ENCODE peak calls at places on chromosomes 12 and 14, in five cellular contexts. L is ovary, V is HepG2, N is transverse colon, R is A549. U is an unnamed sample.

GRCh38 chr14:58196198-58196597 is 3.8 kb upstream of the ACTR10 start:
- DNase-seq in R (no peak), N (no peak), V (no peak), L (no peak), U (no peak)

GRCh38 chr12:119686776-119687175 is 18.8 kb downstream of the PRKAB1 start:
- DNase-seq in R (no peak), V (no peak), L (no peak), N (no peak), U (no peak)

GRCh38 chr12:103966736-103967135 is 1.1 kb downstream of the TDG start:
- DNase-seq in N (no peak), V (no peak), R (no peak), L (no peak), U (no peak)

GRCh38 chr12:59444932-59445331 is 150.9 kb upstream of the SLC16A7 start:
- DNase-seq in N (no peak), R (no peak), V (no peak), L (no peak), U (no peak)

GRCh38 chr12:114425031-114425626 is 19.2 kb upstream of the TBX5 start:
- DNase-seq in N (no peak), R (no peak), V (peak), L (no peak), U (no peak)

GRCh38 chr14:100620437-100621100 is 33.4 kb upstream of the BEGAIN start:
- DNase-seq in N (peak), L (peak), V (no peak), R (no peak), U (no peak)

GRCh38 chr12:83057436-83057835 is 370.7 kb downstream of the TMTC2 start:
- DNase-seq in R (no peak), N (no peak), L (no peak), V (no peak), U (no peak)

GRCh38 chr12:119695034-119695433 is 27.1 kb downstream of the PRKAB1 start:
- DNase-seq in N (no peak), R (peak), V (peak), L (no peak), U (no peak)

GRCh38 chr14:77303417-77304156 is 17.1 kb downstream of the POMT2 start:
- DNase-seq in V (peak), N (no peak), L (no peak), R (peak), U (no peak)

GRCh38 chr14:78970677-78971076 is 800.5 kb downstream of the NRXN3 start:
- DNase-seq in R (no peak), N (no peak), L (no peak), V (no peak), U (no peak)

GRCh38 chr14:89240414-89240813 is 176.6 kb downstream of the FOXN3 start:
- DNase-seq in V (no peak), L (no peak), R (no peak), N (no peak), U (no peak)

GRCh38 chr12:90299121-90299520 is 590.5 kb upstream of the ATP2B1 start:
- DNase-seq in L (no peak), V (no peak), N (no peak), R (no peak), U (no peak)

GRCh38 chr14:98172243-98172778 is 1099.7 kb downstream of the BCL11B start:
- DNase-seq in N (no peak), R (no peak), V (no peak), L (no peak), U (no peak)

GRCh38 chr12:1552978-1553471 is 41.4 kb downstream of the FBXL14 start:
- DNase-seq in N (no peak), L (no peak), R (no peak), V (no peak), U (no peak)

GRCh38 chr14:75049136-75049535 is 2.1 kb downstream of the MLH3 start:
- DNase-seq in L (no peak), V (no peak), R (no peak), N (no peak), U (no peak)

GRCh38 chr12:105812356-105812755 is 326.4 kb downstream of the NUAK1 start:
- DNase-seq in R (no peak), N (no peak), V (no peak), L (no peak), U (no peak)

GRCh38 chr12:121793501-121793835 is at the start of gene RHOF:
- DNase-seq in R (no peak), L (no peak), N (peak), V (no peak), U (peak)

GRCh38 chr12:70598467-70599194 is 38.6 kb downstream of the PTPRB start:
- DNase-seq in L (no peak), V (no peak), R (no peak), N (no peak), U (no peak)

GRCh38 chr12:104177663-104178501 is 37.7 kb upstream of the TXNRD1 start:
- DNase-seq in L (peak), V (peak), N (peak), R (peak), U (peak)

GRCh38 chr12:120720234-120720968 is 5.2 kb upstream of the ACADS start:
- DNase-seq in V (no peak), N (no peak), R (no peak), L (no peak), U (no peak)

GRCh38 chr12:92070864-92071445 is 74.7 kb downstream of the BTG1 start:
- DNase-seq in L (peak), R (peak), N (peak), V (peak), U (peak)

GRCh38 chr14:89163237-89163636 is 253.8 kb downstream of the FOXN3 start:
- DNase-seq in V (no peak), N (no peak), R (no peak), L (no peak), U (no peak)

GRCh38 chr12:104218935-104219334 is 3.4 kb downstream of the TXNRD1 start:
- DNase-seq in R (no peak), N (no peak), V (no peak), L (no peak), U (no peak)

DNA sequence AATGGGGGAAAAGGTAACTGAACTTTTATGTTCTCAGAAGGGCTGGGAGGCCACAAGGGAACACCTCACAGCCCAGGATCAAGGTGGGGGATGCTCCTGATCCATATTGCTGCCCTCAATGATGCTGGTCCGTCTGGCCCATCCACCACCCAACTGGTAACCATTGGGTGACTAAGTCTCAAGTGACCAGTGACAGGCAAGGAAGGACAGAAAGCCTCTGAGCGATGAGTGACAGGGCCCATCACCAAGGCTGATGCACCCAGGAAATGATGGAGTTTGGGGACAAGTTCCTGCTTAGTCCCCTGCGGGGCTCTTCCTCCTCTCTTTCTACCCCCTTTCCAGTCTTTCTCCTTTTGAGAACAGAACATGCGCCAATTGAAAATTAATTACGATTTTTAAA is 2.6 kb upstream of the MMP19 start:
- DNase-seq in R (no peak), L (no peak), N (no peak), V (no peak), U (no peak)
- TF ChIP-seq EP300 in R (no peak), L (no peak), N (no peak), V (no peak), U (no peak)

GRCh38 chr12:66352197-66352596 is 49.9 kb downstream of the HELB start:
- DNase-seq in V (peak), R (no peak), N (no peak), L (no peak), U (no peak)
- TF ChIP-seq CTCF in V (peak), R (peak), N (peak), L (no peak), U (peak)

GRCh38 chr12:108260039-108260438 is 79.1 kb downstream of the CMKLR1 start:
- DNase-seq in V (no peak), L (no peak), R (no peak), N (no peak), U (no peak)

GRCh38 chr12:108257610-108258106 is 81.5 kb downstream of the CMKLR1 start:
- DNase-seq in L (no peak), V (no peak), R (no peak), N (no peak), U (no peak)

GRCh38 chr12:108255203-108255602 is 83.9 kb downstream of the CMKLR1 start:
- DNase-seq in V (no peak), R (no peak), N (no peak), L (no peak), U (no peak)

GRCh38 chr12:108254030-108254429 is 85.1 kb downstream of the CMKLR1 start:
- DNase-seq in V (no peak), N (no peak), L (no peak), R (no peak), U (no peak)

GRCh38 chr12:108257004-108257403 is 82.1 kb downstream of the CMKLR1 start:
- DNase-seq in V (no peak), R (no peak), L (no peak), N (no peak), U (no peak)
- TF ChIP-seq EP300 in V (no peak), R (no peak), L (no peak), N (no peak), U (no peak)

DNA sequence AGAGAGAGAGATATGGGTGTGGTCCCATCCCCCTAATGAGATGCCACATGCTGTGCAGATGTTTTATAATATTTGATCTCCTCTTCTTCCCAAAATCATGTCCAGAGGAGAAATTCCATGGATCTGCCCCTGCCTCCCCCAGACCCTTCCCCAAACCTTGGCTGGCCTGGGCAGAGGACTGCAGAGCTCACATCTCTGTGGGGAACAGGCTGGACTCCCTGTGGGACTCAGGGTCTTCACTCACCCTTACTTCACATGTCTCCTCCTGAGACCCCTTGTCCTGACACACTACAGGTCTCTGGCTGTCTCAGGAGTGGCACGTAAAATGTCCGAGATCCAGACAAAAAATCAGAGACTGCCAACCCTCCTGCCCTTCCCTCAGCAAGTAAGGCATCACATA is 76.0 kb upstream of the CAPRIN2 start:
- DNase-seq in N (no peak), R (no peak), L (no peak), V (no peak), U (no peak)
- TF ChIP-seq CTCF in N (no peak), R (no peak), L (no peak), V (no peak), U (no peak)

DNA sequence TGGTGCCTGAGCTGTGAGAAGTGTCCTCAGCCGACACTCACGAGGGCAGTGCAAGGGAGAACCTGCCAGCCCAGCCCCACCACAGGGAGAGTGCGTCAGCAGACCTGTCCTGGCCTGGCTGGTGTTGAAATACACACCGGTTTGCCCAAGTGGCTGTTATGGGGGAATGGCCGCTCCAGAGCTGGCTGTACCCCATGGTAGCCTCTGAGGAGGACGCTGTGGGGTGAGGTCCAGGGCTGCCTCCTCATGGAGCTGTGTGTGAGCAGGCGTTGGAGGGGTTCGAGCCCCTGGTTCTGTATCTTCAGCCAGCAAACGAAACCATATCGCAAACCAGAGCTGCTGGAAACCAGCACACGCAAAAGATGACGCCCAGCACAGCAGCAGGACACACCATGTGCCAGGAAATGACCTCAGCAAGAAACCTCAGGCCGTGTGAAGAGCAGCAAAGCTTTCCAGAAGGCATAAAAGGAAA is 9.3 kb downstream of the ANKRD9 start:
- DNase-seq in V (no peak), R (no peak), L (no peak), N (peak), U (no peak)
- TF ChIP-seq EP300 in V (no peak), R (no peak), L (no peak), N (peak), U (no peak)

GRCh38 chr12:12648951-12649650 is 37.4 kb downstream of the CREBL2 start:
- DNase-seq in V (no peak), N (no peak), R (no peak), L (no peak), U (no peak)

GRCh38 chr12:12642916-12643315 is 31.2 kb downstream of the CREBL2 start:
- DNase-seq in N (no peak), V (no peak), R (no peak), L (no peak), U (no peak)

GRCh38 chr12:12646483-12647072 is 34.9 kb downstream of the CREBL2 start:
- DNase-seq in L (no peak), N (no peak), V (no peak), R (no peak), U (no peak)

GRCh38 chr12:12648284-12648683 is 36.6 kb downstream of the CREBL2 start:
- DNase-seq in R (no peak), V (no peak), N (no peak), L (no peak), U (no peak)

DNA sequence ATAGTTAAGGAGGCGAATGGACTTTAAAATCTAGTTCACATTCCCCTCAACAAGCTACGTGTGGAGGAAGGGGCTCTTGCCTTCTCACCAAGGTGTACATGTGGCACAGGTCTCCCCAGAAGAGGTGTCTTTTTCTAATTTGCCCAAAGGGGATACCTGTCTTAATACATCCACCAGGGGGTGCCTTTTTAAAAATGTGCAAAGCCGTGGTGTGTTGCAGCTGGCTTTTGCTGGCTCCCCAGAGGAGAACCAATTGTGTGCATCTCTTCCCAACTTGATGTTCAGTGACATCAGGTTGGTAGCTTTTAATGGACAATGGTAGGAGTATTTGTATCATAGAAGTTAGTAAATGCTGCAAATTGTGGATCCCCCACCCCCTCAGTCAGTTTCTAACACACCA is 33.8 kb downstream of the CREBL2 start:
- DNase-seq in V (peak), R (no peak), N (peak), L (no peak), U (no peak)
- TF ChIP-seq CTCF in V (peak), R (no peak), N (peak), L (peak), U (peak)